ENCODE peak calls at places on chromosomes 6 and 20, in ten cellular contexts. B, C, H, R, F, U, Z, Y, Q and G are unnamed samples.

GRCh38 chr6:136158398-136158797 is 91.7 kb downstream of the MTFR2 start:
- DNase-seq in B (no peak), R (no peak), H (no peak), Y (peak), Q (no peak), Z (no peak), F (no peak), U (no peak), C (no peak), G (no peak)

GRCh38 chr20:61385316-61385715 is 133.3 kb downstream of the CDH4 start:
- DNase-seq in B (no peak), R (no peak), Q (no peak), C (no peak), F (no peak), H (no peak), U (no peak), Y (no peak), Z (no peak), G (no peak)

GRCh38 chr6:142376115-142376514 is 74.3 kb downstream of the ADGRG6 start:
- DNase-seq in R (no peak), F (no peak), B (no peak), Z (no peak), U (peak), Q (no peak), Y (no peak), C (no peak), H (no peak), G (no peak)

GRCh38 chr6:27205375-27206278 is 41.9 kb upstream of the PRSS16 start:
- DNase-seq in B (no peak), R (no peak), U (no peak), Q (no peak), H (no peak), C (peak), Z (no peak), Y (no peak), F (no peak), G (no peak)

GRCh38 chr6:12482386-12482785 is 192.2 kb downstream of the EDN1 start:
- DNase-seq in Z (no peak), F (no peak), B (no peak), Q (no peak), U (peak), Y (no peak), R (no peak), H (no peak), C (no peak), G (no peak)

GRCh38 chr6:10429638-10430427 is 15.0 kb upstream of the TFAP2A start:
- DNase-seq in F (no peak), R (no peak), B (no peak), Y (no peak), C (no peak), U (peak), H (no peak), Q (no peak), Z (peak), G (no peak)

GRCh38 chr20:39605908-39606307 is 643.8 kb downstream of the DHX35 start:
- DNase-seq in Y (no peak), B (no peak), Q (no peak), F (no peak), C (no peak), H (no peak), Z (peak), R (no peak), U (no peak), G (no peak)

GRCh38 chr6:68559716-68560115 is 75.4 kb upstream of the ADGRB3 start:
- DNase-seq in F (no peak), H (no peak), Y (peak), C (no peak), U (no peak), Z (no peak), Q (no peak), R (no peak), B (no peak), G (peak)

GRCh38 chr6:22231616-22232015 is 65.2 kb downstream of the PRL start:
- DNase-seq in R (no peak), Z (peak), U (no peak), C (no peak), F (no peak), B (no peak), H (no peak), Y (no peak), Q (peak), G (no peak)

GRCh38 chr6:162736933-162737332 is 9.2 kb downstream of the PACRG start:
- DNase-seq in H (no peak), Y (no peak), F (no peak), C (no peak), Q (no peak), Z (no peak), B (no peak), U (no peak), R (no peak), G (no peak)

GRCh38 chr6:33861722-33862121 is 57.9 kb upstream of the MLN start:
- DNase-seq in Y (no peak), C (peak), Z (no peak), R (no peak), Q (no peak), B (no peak), U (no peak), F (no peak), H (no peak), G (no peak)

GRCh38 chr6:16079354-16079753 is 49.5 kb upstream of the MYLIP start:
- DNase-seq in B (no peak), U (no peak), Q (no peak), H (no peak), R (no peak), Z (no peak), C (no peak), F (no peak), Y (no peak), G (no peak)

GRCh38 chr20:32139947-32140346 is 30.4 kb downstream of the TM9SF4 start:
- DNase-seq in H (no peak), R (no peak), C (no peak), Z (no peak), U (no peak), F (no peak), Y (no peak), Q (no peak), B (no peak), G (no peak)

GRCh38 chr6:80210618-80211017 is 104.1 kb downstream of the BCKDHB start:
- DNase-seq in F (no peak), B (no peak), U (no peak), H (no peak), Q (no peak), C (no peak), Z (no peak), R (no peak), Y (no peak), G (no peak)

GRCh38 chr6:143513410-143513809 is 1.9 kb upstream of the FUCA2 start:
- DNase-seq in Q (no peak), Y (no peak), H (no peak), F (no peak), U (peak), C (peak), Z (no peak), B (no peak), R (no peak), G (peak)

GRCh38 chr6:136012948-136013347 is 161.4 kb downstream of the PDE7B start:
- DNase-seq in F (no peak), Q (no peak), Z (no peak), H (no peak), B (no peak), U (no peak), C (no peak), Y (no peak), R (no peak), G (no peak)

GRCh38 chr20:24208652-24209051 is 220.1 kb upstream of the GGTLC1 start:
- DNase-seq in U (peak), Q (no peak), C (no peak), H (no peak), F (no peak), R (no peak), B (no peak), Z (no peak), Y (no peak), G (peak)

GRCh38 chr6:116564921-116565872 is 6.1 kb upstream of the RWDD1 start:
- DNase-seq in Z (no peak), H (no peak), C (peak), F (no peak), R (no peak), Q (no peak), Y (peak), U (no peak), B (no peak), G (no peak)

GRCh38 chr20:38764563-38765355 is 16.5 kb downstream of the ACTR5 start:
- DNase-seq in B (peak), C (peak), Y (peak), Z (peak), F (no peak), U (peak), H (peak), Q (peak), R (no peak), G (no peak)